ENCODE peak calls at places on chromosome 13, in six cellular contexts. O, C, K, Z, V and N are unnamed samples.

GRCh38 chr13:37187110-37187509 is 81.6 kb upstream of the CSNK1A1L start:
- DNase-seq in K (no peak), Z (no peak), C (no peak), O (no peak), V (no peak), N (no peak)

GRCh38 chr13:81929988-81930387 is 1589.1 kb upstream of the SPRY2 start:
- DNase-seq in C (no peak), K (no peak), Z (peak), O (no peak), V (no peak), N (peak)

GRCh38 chr13:27997904-27998522 is 9.5 kb upstream of the URAD start:
- DNase-seq in K (no peak), O (peak), C (no peak), Z (peak), V (no peak), N (peak)

GRCh38 chr13:103097366-103097928 is 31.2 kb upstream of the SLC10A2 start:
- DNase-seq in K (no peak), V (no peak), C (no peak), O (no peak), Z (no peak), N (no peak)

GRCh38 chr13:97435794-97436193 is 1.8 kb downstream of the RAP2A start:
- DNase-seq in O (no peak), Z (peak), K (no peak), C (no peak), V (no peak), N (peak)

GRCh38 chr13:27607125-27607524 is 13.2 kb downstream of the LNX2 start:
- DNase-seq in V (no peak), C (no peak), O (no peak), K (no peak), Z (peak), N (no peak)

GRCh38 chr13:97274782-97275252 is 52.7 kb downstream of the MBNL2 start:
- DNase-seq in C (no peak), Z (peak), O (no peak), K (no peak), V (no peak), N (no peak)

GRCh38 chr13:53507741-53508140 is 479.1 kb downstream of the OLFM4 start:
- DNase-seq in O (no peak), C (no peak), K (no peak), Z (no peak), V (no peak), N (no peak)

GRCh38 chr13:50842711-50843255 is 709 bp downstream of the DLEU7 start:
- DNase-seq in V (no peak), K (no peak), C (no peak), Z (no peak), O (no peak), N (no peak)